ENCODE peak calls at places on chromosomes 7 and 10, in seven cellular contexts. One of them, this sample, is unnamed. For H3K4me1, the result is how much of the 10 kb centered on the place peaks cover.

GRCh38 chr10:93954726-93955363 is 38.9 kb upstream of the PLCE1 start:
- DNase-seq in GM23338: no peak
- DNase-seq in PC-3: peak
- DNase-seq in neural progenitor cell: no peak
- DNase-seq in HCT116: no peak
- DNase-seq in hepatocyte: no peak
- DNase-seq in SK-N-SH: no peak
- DNase-seq in this sample: no peak

GRCh38 chr7:69184339-69184738 is 413.9 kb upstream of the AUTS2 start:
- DNase-seq in GM23338: no peak
- DNase-seq in PC-3: no peak
- DNase-seq in neural progenitor cell: no peak
- DNase-seq in HCT116: no peak
- DNase-seq in hepatocyte: no peak
- DNase-seq in SK-N-SH: no peak
- DNase-seq in this sample: no peak

GRCh38 chr7:22697897-22698645 is 28.9 kb upstream of the IL6 start:
- DNase-seq in GM23338: no peak
- DNase-seq in PC-3: no peak
- DNase-seq in neural progenitor cell: no peak
- DNase-seq in HCT116: no peak
- DNase-seq in hepatocyte: no peak
- DNase-seq in SK-N-SH: no peak
- DNase-seq in this sample: no peak

GRCh38 chr10:71218046-71218832 is 5.9 kb downstream of the UNC5B start:
- DNase-seq in GM23338: no peak
- DNase-seq in PC-3: peak
- DNase-seq in neural progenitor cell: no peak
- DNase-seq in HCT116: peak
- DNase-seq in hepatocyte: no peak
- DNase-seq in SK-N-SH: no peak
- DNase-seq in this sample: no peak

GRCh38 chr10:12348870-12349627 is at the start of gene CAMK1D:
- DNase-seq in GM23338: peak
- DNase-seq in PC-3: peak
- DNase-seq in neural progenitor cell: peak
- DNase-seq in HCT116: no peak
- DNase-seq in hepatocyte: peak
- DNase-seq in SK-N-SH: peak
- DNase-seq in this sample: peak

GRCh38 chr10:76192694-76193304 is 761.4 kb downstream of the LRMDA start:
- DNase-seq in GM23338: no peak
- DNase-seq in PC-3: peak
- DNase-seq in neural progenitor cell: no peak
- DNase-seq in HCT116: no peak
- DNase-seq in hepatocyte: no peak
- DNase-seq in SK-N-SH: no peak
- DNase-seq in this sample: no peak

GRCh38 chr7:52771177-52771576 is 264.3 kb upstream of the POM121L12 start:
- DNase-seq in GM23338: no peak
- DNase-seq in PC-3: no peak
- DNase-seq in neural progenitor cell: no peak
- DNase-seq in HCT116: no peak
- DNase-seq in hepatocyte: no peak
- DNase-seq in SK-N-SH: no peak
- DNase-seq in this sample: no peak

GRCh38 chr7:42272793-42273665 is 36.0 kb upstream of the GLI3 start:
- DNase-seq in GM23338: peak
- DNase-seq in PC-3: peak
- DNase-seq in neural progenitor cell: peak
- DNase-seq in HCT116: no peak
- DNase-seq in hepatocyte: peak
- DNase-seq in SK-N-SH: no peak
- DNase-seq in this sample: peak

GRCh38 chr7:139666501-139666900 is 111.3 kb downstream of the HIPK2 start:
- DNase-seq in GM23338: no peak
- DNase-seq in PC-3: no peak
- DNase-seq in neural progenitor cell: no peak
- DNase-seq in HCT116: no peak
- DNase-seq in hepatocyte: no peak
- DNase-seq in SK-N-SH: no peak
- DNase-seq in this sample: no peak

GRCh38 chr10:76111404-76111803 is 680.0 kb downstream of the LRMDA start:
- DNase-seq in GM23338: no peak
- DNase-seq in PC-3: no peak
- DNase-seq in neural progenitor cell: no peak
- DNase-seq in HCT116: no peak
- DNase-seq in hepatocyte: no peak
- DNase-seq in SK-N-SH: no peak
- DNase-seq in this sample: no peak

GRCh38 chr7:76346778-76347177 is 12.0 kb downstream of the YWHAG start:
- DNase-seq in GM23338: no peak
- DNase-seq in PC-3: no peak
- DNase-seq in neural progenitor cell: no peak
- DNase-seq in HCT116: no peak
- DNase-seq in hepatocyte: no peak
- DNase-seq in SK-N-SH: no peak
- DNase-seq in this sample: no peak

GRCh38 chr7:38321050-38321449 is 47.6 kb upstream of the TARP start:
- DNase-seq in GM23338: no peak
- DNase-seq in PC-3: no peak
- DNase-seq in neural progenitor cell: no peak
- DNase-seq in HCT116: no peak
- DNase-seq in hepatocyte: no peak
- DNase-seq in SK-N-SH: no peak
- DNase-seq in this sample: no peak

GRCh38 chr10:75191821-75192568 is 18.6 kb upstream of the VDAC2 start:
- DNase-seq in GM23338: no peak
- DNase-seq in PC-3: peak
- DNase-seq in neural progenitor cell: no peak
- DNase-seq in HCT116: no peak
- DNase-seq in hepatocyte: peak
- DNase-seq in SK-N-SH: no peak
- DNase-seq in this sample: no peak

GRCh38 chr10:28533571-28534304 is 820 bp downstream of the WAC start:
- DNase-seq in GM23338: peak
- DNase-seq in PC-3: peak
- DNase-seq in neural progenitor cell: peak
- DNase-seq in HCT116: no peak
- DNase-seq in hepatocyte: peak
- DNase-seq in SK-N-SH: peak
- DNase-seq in this sample: peak

GRCh38 chr7:41674505-41675023 is 28.3 kb downstream of the INHBA start:
- DNase-seq in GM23338: peak
- DNase-seq in PC-3: no peak
- DNase-seq in neural progenitor cell: no peak
- DNase-seq in HCT116: no peak
- DNase-seq in hepatocyte: no peak
- DNase-seq in SK-N-SH: no peak
- DNase-seq in this sample: no peak

GRCh38 chr7:2417981-2418481 is 14.6 kb downstream of the CHST12 start:
- DNase-seq in GM23338: no peak
- DNase-seq in PC-3: no peak
- DNase-seq in neural progenitor cell: no peak
- DNase-seq in HCT116: no peak
- DNase-seq in hepatocyte: no peak
- DNase-seq in SK-N-SH: no peak
- DNase-seq in this sample: no peak

GRCh38 chr10:132149261-132149660 is 37.5 kb upstream of the DPYSL4 start:
- DNase-seq in GM23338: peak
- DNase-seq in PC-3: no peak
- DNase-seq in neural progenitor cell: no peak
- DNase-seq in HCT116: no peak
- DNase-seq in hepatocyte: no peak
- DNase-seq in SK-N-SH: peak
- DNase-seq in this sample: no peak
- TF ChIP-seq EZH2phosphoT487 in GM23338: no peak
- TF ChIP-seq EZH2phosphoT487 in PC-3: no peak
- TF ChIP-seq EZH2phosphoT487 in neural progenitor cell: no peak
- TF ChIP-seq EZH2phosphoT487 in HCT116: no peak
- TF ChIP-seq EZH2phosphoT487 in hepatocyte: no peak
- TF ChIP-seq EZH2phosphoT487 in SK-N-SH: no peak
- TF ChIP-seq EZH2phosphoT487 in this sample: no peak

GRCh38 chr10:122139627-122140151 is 131.4 kb upstream of the BTBD16 start:
- DNase-seq in GM23338: no peak
- DNase-seq in PC-3: no peak
- DNase-seq in neural progenitor cell: no peak
- DNase-seq in HCT116: no peak
- DNase-seq in hepatocyte: no peak
- DNase-seq in SK-N-SH: peak
- DNase-seq in this sample: no peak
- H3K4me1 ChIP-seq in GM23338: under half
- H3K4me1 ChIP-seq in PC-3: under half
- H3K4me1 ChIP-seq in neural progenitor cell: under half
- H3K4me1 ChIP-seq in HCT116: under half
- H3K4me1 ChIP-seq in hepatocyte: under half
- H3K4me1 ChIP-seq in SK-N-SH: half or more
- H3K4me1 ChIP-seq in this sample: under half

GRCh38 chr7:47392241-47392759 is 189.6 kb downstream of the TNS3 start:
- DNase-seq in GM23338: no peak
- DNase-seq in PC-3: no peak
- DNase-seq in neural progenitor cell: peak
- DNase-seq in HCT116: no peak
- DNase-seq in hepatocyte: peak
- DNase-seq in SK-N-SH: no peak
- DNase-seq in this sample: no peak
- TF ChIP-seq CTCF in GM23338: no peak
- TF ChIP-seq CTCF in PC-3: no peak
- TF ChIP-seq CTCF in neural progenitor cell: no peak
- TF ChIP-seq CTCF in HCT116: no peak
- TF ChIP-seq CTCF in hepatocyte: peak
- TF ChIP-seq CTCF in SK-N-SH: no peak
- TF ChIP-seq CTCF in this sample: no peak

DNA sequence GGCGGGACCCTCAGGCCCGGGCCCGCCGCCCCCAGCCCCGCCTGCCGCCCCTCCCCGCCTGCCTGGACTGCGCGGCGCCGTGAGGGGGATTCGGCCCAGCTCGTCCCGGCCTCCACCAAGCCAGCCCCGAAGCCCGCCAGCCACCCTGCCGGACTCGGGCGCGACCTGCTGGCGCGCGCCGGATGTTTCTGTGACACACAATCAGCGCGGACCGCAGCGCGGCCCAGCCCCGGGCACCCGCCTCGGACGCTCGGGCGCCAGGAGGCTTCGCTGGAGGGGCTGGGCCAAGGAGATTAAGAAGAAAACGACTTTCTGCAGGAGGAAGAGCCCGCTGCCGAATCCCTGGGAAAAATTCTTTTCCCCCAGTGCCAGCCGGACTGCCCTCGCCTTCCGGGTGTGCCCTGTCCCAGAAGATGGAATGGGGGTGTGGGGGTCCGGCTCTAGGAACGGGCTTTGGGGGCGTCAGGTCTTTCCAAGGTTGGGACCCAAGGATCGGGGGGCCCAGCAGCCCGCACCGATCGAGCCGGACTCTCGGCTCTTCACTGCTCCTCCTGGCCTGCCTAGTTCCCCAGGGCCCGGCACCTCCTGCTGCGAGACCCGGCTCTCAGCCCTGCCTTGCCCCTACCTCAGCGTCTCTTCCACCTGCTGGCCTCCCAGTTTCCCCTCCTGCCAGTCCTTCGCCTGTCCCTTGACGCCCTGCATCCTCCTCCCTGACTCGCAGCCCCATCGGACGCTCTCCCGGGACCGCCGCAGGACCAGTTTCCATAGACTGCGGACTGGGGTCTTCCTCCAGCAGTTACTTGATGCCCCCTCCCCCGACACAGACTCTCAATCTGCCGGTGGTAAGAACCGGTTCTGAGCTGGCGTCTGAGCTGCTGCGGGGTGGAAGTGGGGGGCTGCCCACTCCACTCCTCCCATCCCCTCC is 82.7 kb downstream of the PAX2 start:
- DNase-seq in GM23338: peak
- DNase-seq in PC-3: peak
- DNase-seq in neural progenitor cell: peak
- DNase-seq in HCT116: no peak
- DNase-seq in hepatocyte: peak
- DNase-seq in SK-N-SH: peak
- DNase-seq in this sample: no peak
- TF ChIP-seq EZH2phosphoT487 in GM23338: peak
- TF ChIP-seq EZH2phosphoT487 in PC-3: peak
- TF ChIP-seq EZH2phosphoT487 in neural progenitor cell: peak
- TF ChIP-seq EZH2phosphoT487 in HCT116: no peak
- TF ChIP-seq EZH2phosphoT487 in hepatocyte: peak
- TF ChIP-seq EZH2phosphoT487 in SK-N-SH: peak
- TF ChIP-seq EZH2phosphoT487 in this sample: peak

DNA sequence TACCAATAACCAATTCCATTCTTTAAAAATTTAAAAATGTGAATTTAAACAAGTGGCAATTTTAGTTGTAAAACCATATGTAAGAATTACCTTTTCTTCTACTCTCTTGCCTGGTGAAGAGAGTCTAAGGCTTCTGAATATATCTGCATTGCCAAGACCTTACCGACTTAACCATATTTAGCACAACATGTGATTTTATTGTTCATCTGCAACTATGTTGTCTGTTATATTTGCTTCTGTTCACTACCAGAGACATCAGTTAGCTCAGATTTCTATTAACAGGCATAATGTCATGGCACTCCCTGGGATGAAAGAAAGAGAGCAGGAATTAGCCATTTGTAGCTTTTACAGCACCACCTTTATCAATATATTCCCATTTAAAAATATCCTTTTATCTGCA is 55.3 kb downstream of the CHN2 start:
- DNase-seq in GM23338: no peak
- DNase-seq in PC-3: no peak
- DNase-seq in neural progenitor cell: no peak
- DNase-seq in HCT116: no peak
- DNase-seq in hepatocyte: no peak
- DNase-seq in SK-N-SH: no peak
- DNase-seq in this sample: no peak
- H3K4me1 ChIP-seq in GM23338: under half
- H3K4me1 ChIP-seq in PC-3: under half
- H3K4me1 ChIP-seq in neural progenitor cell: under half
- H3K4me1 ChIP-seq in HCT116: under half
- H3K4me1 ChIP-seq in hepatocyte: under half
- H3K4me1 ChIP-seq in SK-N-SH: under half
- H3K4me1 ChIP-seq in this sample: under half